ENCODE peak calls at places on chromosomes 12 and 14, in five cellular contexts. E, Y, K, Z and A are unnamed samples.

GRCh38 chr12:66603981-66604380 is 74.9 kb downstream of the GRIP1 start:
- DNase-seq in E (no peak), K (no peak), Y (no peak), Z (no peak), A (no peak)

GRCh38 chr14:69079188-69079742 is 73.7 kb downstream of the DCAF5 start:
- DNase-seq in Z (no peak), E (no peak), K (no peak), Y (no peak), A (no peak)

GRCh38 chr12:10140001-10140400 is 10.0 kb upstream of the CLEC7A start:
- DNase-seq in E (no peak), Y (no peak), K (peak; percentile 38), Z (peak; percentile 36), A (no peak)

GRCh38 chr12:59055204-59055839 is 135.0 kb upstream of the LRIG3 start:
- DNase-seq in E (no peak), Y (no peak), Z (no peak), K (no peak), A (no peak)

GRCh38 chr12:23536293-23536692 is 413.2 kb downstream of the SOX5 start:
- DNase-seq in Z (no peak), K (no peak), E (no peak), Y (no peak), A (no peak)

GRCh38 chr14:90717916-90718315 is 98.3 kb downstream of the TTC7B start:
- DNase-seq in E (no peak), K (no peak), Z (no peak), Y (no peak), A (no peak)

GRCh38 chr12:53052419-53053222 is 2.8 kb downstream of the TNS2 start:
- DNase-seq in Y (no peak), K (peak; percentile 93), Z (no peak), E (no peak), A (peak; percentile 92)

GRCh38 chr14:56482306-56482705 is 97.3 kb upstream of the TMEM260 start:
- DNase-seq in Z (no peak), E (no peak), Y (no peak), K (no peak), A (no peak)

GRCh38 chr12:109931143-109931542 is 31.1 kb downstream of the TCHP start:
- DNase-seq in K (no peak), Z (no peak), E (no peak), Y (no peak), A (no peak)